ENCODE peak calls at places on chromosomes 3 and 15, in six cellular contexts. X is GM23338; U is NT2/D1; M is sigmoid colon; S is CD8-positive, alpha-beta memory T cell; A is CD8-positive, alpha-beta T cell. L is an unnamed sample.

GRCh38 chr15:66740802-66741201 is 38.8 kb downstream of the SMAD6 start:
- DNase-seq in M (peak; percentile 90), X (no peak), S (no peak), U (no peak), A (no peak), L (no peak)

GRCh38 chr3:106381265-106381942 is 512.6 kb upstream of the CBLB start:
- DNase-seq in U (no peak), A (no peak), M (no peak), X (no peak), S (no peak), L (no peak)

GRCh38 chr3:114880078-114880477 is 267.0 kb downstream of the ZBTB20 start:
- DNase-seq in X (no peak), A (no peak), S (no peak), U (no peak), M (peak; percentile 60), L (peak; percentile 9)

GRCh38 chr3:47612178-47612577 is 33.5 kb upstream of the CSPG5 start:
- DNase-seq in S (no peak), A (no peak), U (no peak), M (no peak), X (no peak), L (no peak)

GRCh38 chr3:31960793-31961431 is 20.1 kb downstream of the OSBPL10 start:
- DNase-seq in M (no peak), A (no peak), S (no peak), U (no peak), X (peak; percentile 65), L (peak; percentile 29)

GRCh38 chr3:194081826-194082225 is 54.1 kb upstream of the HES1 start:
- DNase-seq in U (no peak), S (no peak), M (no peak), X (no peak), A (no peak), L (no peak)

GRCh38 chr3:18423401-18424212 is 1.5 kb downstream of the SATB1 start:
- DNase-seq in U (no peak), A (peak; percentile 30), X (peak; percentile 72), M (peak; percentile 66), S (peak; percentile 27), L (peak; percentile 75)

GRCh38 chr15:72011291-72011940 is 106.5 kb downstream of the MYO9A start:
- DNase-seq in A (no peak), S (no peak), U (no peak), X (no peak), M (no peak), L (no peak)

GRCh38 chr15:41790756-41791546 is 16.7 kb downstream of the MAPKBP1 start:
- DNase-seq in M (no peak), S (no peak), U (no peak), X (peak; percentile 27), A (no peak), L (no peak)

GRCh38 chr15:85615930-85616329 is 178.8 kb downstream of the KLHL25 start:
- DNase-seq in U (peak; percentile 38), M (no peak), A (no peak), X (peak; percentile 75), S (peak; percentile 32), L (peak; percentile 54)

GRCh38 chr3:98824256-98824655 is 61.1 kb downstream of the ST3GAL6 start:
- DNase-seq in M (no peak), U (no peak), X (peak; percentile 3), S (no peak), A (no peak), L (no peak)

GRCh38 chr3:8559351-8559750 is 57.7 kb downstream of the LMCD1 start:
- DNase-seq in U (no peak), A (no peak), X (no peak), S (no peak), M (no peak), L (no peak)

GRCh38 chr3:31423522-31423921 is 109.2 kb upstream of the STT3B start:
- DNase-seq in A (no peak), X (no peak), U (no peak), S (no peak), M (no peak), L (no peak)

GRCh38 chr15:76345880-76346665 is 9.5 kb downstream of the ISL2 start:
- DNase-seq in U (no peak), S (peak; percentile 9), A (no peak), X (peak; percentile 80), M (peak; percentile 76), L (no peak)

GRCh38 chr15:76347507-76348055 is 11.0 kb downstream of the ISL2 start:
- DNase-seq in A (no peak), X (no peak), M (no peak), S (no peak), U (no peak), L (no peak)

GRCh38 chr15:76345269-76345879 is 8.8 kb downstream of the ISL2 start:
- DNase-seq in M (no peak), U (no peak), S (no peak), X (no peak), A (no peak), L (no peak)

GRCh38 chr15:76349301-76350070 is 12.9 kb downstream of the ISL2 start:
- DNase-seq in M (no peak), S (no peak), U (no peak), A (no peak), X (no peak), L (no peak)

GRCh38 chr15:76346666-76347506 is 10.3 kb downstream of the ISL2 start:
- DNase-seq in M (peak; percentile 74), X (peak; percentile 62), S (no peak), U (no peak), A (no peak), L (no peak)
- H3K27me3 ChIP-seq in M (peaks cover 39% of the 10 kb centered on the region), X (peaks cover 92% of the 10 kb centered on the region), S (peaks cover 47% of the 10 kb centered on the region), U (peaks cover 93% of the 10 kb centered on the region), A (peaks cover 37% of the 10 kb centered on the region), L (no peaks in the 10 kb centered on the region)

DNA sequence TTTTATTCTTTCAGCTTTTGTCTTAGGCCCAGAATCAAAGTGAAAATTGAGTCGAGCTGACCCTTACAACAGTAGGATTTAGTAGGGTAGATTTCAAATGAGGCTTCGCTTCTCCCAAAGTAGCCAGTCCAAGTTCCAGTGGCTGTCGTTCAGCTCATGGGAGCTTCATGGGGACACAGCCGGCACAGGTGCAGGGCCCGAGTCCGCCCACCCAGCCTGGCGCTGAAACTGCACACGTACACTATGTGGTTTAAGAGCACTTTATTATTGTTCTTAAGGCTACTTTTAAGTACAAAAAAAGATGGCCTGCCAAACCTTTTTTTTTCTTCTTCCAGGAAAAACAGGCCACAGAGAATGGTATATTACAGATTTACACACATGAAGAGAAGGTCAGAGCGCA is 87.9 kb downstream of the VGLL4 start:
- DNase-seq in A (no peak), M (no peak), U (no peak), S (no peak), X (no peak), L (no peak)
- H3K4me1 ChIP-seq in A (no peaks in the 10 kb centered on the region), M (no peaks in the 10 kb centered on the region), U (peaks cover 28% of the 10 kb centered on the region), S (no peaks in the 10 kb centered on the region), X (no peaks in the 10 kb centered on the region), L (no peaks in the 10 kb centered on the region)

GRCh38 chr3:127100459-127101410 is 92.2 kb upstream of the PRR23E start:
- DNase-seq in M (no peak), S (no peak), U (no peak), X (no peak), A (no peak), L (no peak)

GRCh38 chr3:127103116-127103515 is 89.8 kb upstream of the PRR23E start:
- DNase-seq in S (no peak), A (no peak), X (no peak), U (no peak), M (no peak), L (no peak)

GRCh38 chr3:127101411-127102067 is 91.4 kb upstream of the PRR23E start:
- DNase-seq in A (no peak), M (no peak), S (no peak), X (no peak), U (no peak), L (no peak)

GRCh38 chr3:127104586-127104985 is 88.3 kb upstream of the PRR23E start:
- DNase-seq in S (no peak), M (no peak), U (no peak), X (no peak), A (no peak), L (no peak)

GRCh38 chr3:127102587-127102986 is 90.3 kb upstream of the PRR23E start:
- DNase-seq in S (no peak), U (no peak), X (no peak), M (no peak), A (no peak), L (no peak)
- H3K27me3 ChIP-seq in S (no peaks in the 10 kb centered on the region), U (no peaks in the 10 kb centered on the region), X (no peaks in the 10 kb centered on the region), M (no peaks in the 10 kb centered on the region), A (no peaks in the 10 kb centered on the region), L (no peaks in the 10 kb centered on the region)

DNA sequence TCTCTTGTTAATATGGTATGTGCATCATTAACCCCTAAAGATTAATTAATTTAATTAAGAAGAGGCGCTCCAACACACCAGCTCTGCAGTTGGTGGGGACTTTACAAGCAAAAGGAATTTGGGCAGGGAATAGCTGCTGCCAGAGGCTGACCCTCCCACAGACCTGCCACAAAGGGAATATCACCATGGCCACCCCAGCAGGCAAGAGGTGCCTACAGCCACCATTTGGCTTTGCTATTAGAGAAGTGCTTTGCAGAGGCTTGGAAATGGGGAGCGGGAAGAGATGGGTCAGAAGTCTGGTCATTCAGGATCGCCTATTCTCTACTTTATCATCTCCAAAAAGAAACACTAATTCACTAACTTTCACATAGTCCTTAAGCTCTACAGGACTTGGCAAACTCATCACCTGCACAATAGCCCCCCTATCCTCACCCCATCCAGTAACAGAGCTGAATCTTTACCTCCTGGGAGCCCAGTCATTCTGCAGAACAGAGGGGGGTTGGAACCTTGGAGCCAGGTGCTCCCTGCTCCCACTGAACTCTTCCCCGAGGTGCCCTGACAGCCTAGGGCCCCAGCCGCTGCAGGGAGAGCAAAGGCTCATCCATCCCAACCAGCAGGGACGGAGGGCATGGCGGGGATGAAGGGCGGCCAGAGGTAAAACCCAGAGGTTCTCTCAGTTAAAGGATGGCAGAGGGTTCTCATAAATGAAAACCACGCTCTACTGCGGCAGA is 29.7 kb downstream of the LRIG1 start:
- DNase-seq in U (no peak), A (no peak), X (no peak), M (no peak), S (no peak), L (no peak)
- H3K4me1 ChIP-seq in U (peaks cover 2% of the 10 kb centered on the region), A (peaks cover 14% of the 10 kb centered on the region), X (peaks cover 89% of the 10 kb centered on the region), M (no peaks in the 10 kb centered on the region), S (peaks cover 23% of the 10 kb centered on the region), L (no peaks in the 10 kb centered on the region)

GRCh38 chr15:80549191-80549590 is 145.0 kb downstream of the ARNT2 start:
- DNase-seq in S (no peak), M (no peak), X (no peak), A (no peak), U (no peak), L (no peak)
- H3K27me3 ChIP-seq in S (peaks cover 4% of the 10 kb centered on the region), M (no peaks in the 10 kb centered on the region), X (no peaks in the 10 kb centered on the region), A (no peaks in the 10 kb centered on the region), U (no peaks in the 10 kb centered on the region), L (no peaks in the 10 kb centered on the region)

GRCh38 chr15:86834115-86834863 is 754.6 kb downstream of the AGBL1 start:
- DNase-seq in X (no peak), U (no peak), S (no peak), A (no peak), M (no peak), L (no peak)
- H3K4me1 ChIP-seq in X (peaks cover 8% of the 10 kb centered on the region), U (no peaks in the 10 kb centered on the region), S (no peaks in the 10 kb centered on the region), A (no peaks in the 10 kb centered on the region), M (no peaks in the 10 kb centered on the region), L (peaks cover 3% of the 10 kb centered on the region)

GRCh38 chr3:129004639-129005295 is 3.7 kb downstream of the EFCC1 start:
- DNase-seq in A (no peak), X (no peak), U (no peak), S (no peak), M (no peak), L (no peak)
- H3K27me3 ChIP-seq in A (peaks cover 5% of the 10 kb centered on the region), X (peaks cover 87% of the 10 kb centered on the region), U (peaks cover 70% of the 10 kb centered on the region), S (peaks cover 14% of the 10 kb centered on the region), M (peaks cover 8% of the 10 kb centered on the region), L (peaks cover 38% of the 10 kb centered on the region)